ENCODE peak calls at places on chromosome 16, in nine cellular contexts. E is AG04449; N is fibroblast of lung; D is stimulated activated CD8-positive, alpha-beta memory T cell treated with anti-CD3 and anti-CD28 coated beads, Interleukin-4, amount 100 ng/mL, for 4 hours; F is retina; L is EL; C is activated naive CD8-positive, alpha-beta T cell treated with anti-CD3 and anti-CD28 coated beads, Interleukin-2, amount 50 U/mL, for 16 hours; W is GM04504; P is right atrium auricular region. Z is an unnamed sample.

GRCh38 chr16:82924075-82924854 is 297.5 kb downstream of the CDH13 start:
- DNase-seq in P (no peak), E (no peak), C (no peak), W (no peak), N (no peak), D (no peak), F (no peak), L (no peak), Z (no peak)

GRCh38 chr16:14669776-14670175 is 24.3 kb downstream of the PLA2G10 start:
- DNase-seq in W (no peak), E (no peak), L (no peak), D (no peak), N (no peak), P (no peak), C (no peak), F (no peak), Z (peak; percentile 15)

GRCh38 chr16:68768170-68768569 is 31.1 kb downstream of the CDH1 start:
- DNase-seq in L (no peak), F (no peak), D (no peak), C (no peak), W (no peak), N (no peak), P (no peak), E (no peak), Z (no peak)

GRCh38 chr16:1408171-1408837 is 6.2 kb downstream of the UNKL start:
- DNase-seq in F (peak; percentile 96), L (peak; percentile 87), E (peak; percentile 9), C (peak; percentile 93), W (peak; percentile 71), D (peak; percentile 98), P (peak; percentile 95), N (peak; percentile 87), Z (peak; percentile 85)

GRCh38 chr16:11256657-11257130 is 690 bp upstream of the SOCS1 start:
- DNase-seq in W (no peak), N (peak; percentile 55), E (no peak), D (no peak), C (no peak), P (no peak), L (peak; percentile 70), F (peak; percentile 62), Z (peak; percentile 26)

GRCh38 chr16:78196527-78196926 is 97.1 kb downstream of the WWOX start:
- DNase-seq in E (no peak), D (no peak), W (no peak), L (no peak), P (no peak), N (no peak), F (no peak), C (no peak), Z (no peak)

GRCh38 chr16:72612271-72612670 is 435.7 kb downstream of the ZFHX3 start:
- DNase-seq in N (peak; percentile 80), L (no peak), D (no peak), W (no peak), E (no peak), F (no peak), P (no peak), C (no peak), Z (no peak)

GRCh38 chr16:87881327-87882200 is 12.3 kb upstream of the SLC7A5 start:
- DNase-seq in W (no peak), F (peak; percentile 49), N (no peak), P (no peak), L (no peak), E (no peak), C (no peak), D (no peak), Z (no peak)

GRCh38 chr16:2819179-2819938 is 2.3 kb downstream of the PRSS21 start:
- DNase-seq in D (no peak), W (no peak), C (no peak), F (no peak), E (no peak), L (no peak), P (no peak), N (no peak), Z (no peak)

GRCh38 chr16:84514874-84515835 is 10.7 kb upstream of the MEAK7 start:
- DNase-seq in D (peak; percentile 48), P (no peak), C (peak; percentile 51), E (no peak), F (no peak), N (no peak), W (no peak), L (no peak), Z (no peak)

GRCh38 chr16:61858996-61859395 is 177.2 kb downstream of the CDH8 start:
- DNase-seq in C (no peak), D (no peak), P (no peak), W (peak; percentile 20), E (peak; percentile 38), L (peak; percentile 57), F (no peak), N (no peak), Z (no peak)

GRCh38 chr16:11123666-11124065 is 132.3 kb downstream of the SOCS1 start:
- DNase-seq in P (no peak), N (no peak), D (no peak), C (no peak), W (no peak), E (no peak), L (no peak), F (no peak), Z (no peak)

GRCh38 chr16:19884611-19885455 is at the start of gene GPRC5B:
- DNase-seq in N (no peak), L (peak; percentile 39), E (no peak), W (no peak), D (peak; percentile 6), P (no peak), F (peak; percentile 69), C (no peak), Z (peak; percentile 39)

GRCh38 chr16:11405331-11406176 is 60.3 kb downstream of the RMI2 start:
- DNase-seq in F (no peak), E (no peak), P (no peak), C (peak; percentile 15), L (peak; percentile 36), N (peak; percentile 13), D (peak; percentile 13), W (no peak), Z (peak; percentile 77)

GRCh38 chr16:2154533-2155090 is 970 bp upstream of the TRAF7 start:
- DNase-seq in L (no peak), F (no peak), D (no peak), C (no peak), W (no peak), E (no peak), P (no peak), N (peak; percentile 31), Z (no peak)

GRCh38 chr16:50360779-50361178 is 8.0 kb downstream of the BRD7 start:
- DNase-seq in F (no peak), W (no peak), N (no peak), L (no peak), E (no peak), C (no peak), P (no peak), D (no peak), Z (no peak)

GRCh38 chr16:82761236-82761635 is 134.5 kb downstream of the CDH13 start:
- DNase-seq in N (peak; percentile 75), F (no peak), L (peak; percentile 70), W (peak; percentile 60), D (no peak), C (no peak), P (peak; percentile 94), E (no peak), Z (no peak)

GRCh38 chr16:87437327-87437726 is 45.2 kb downstream of the MAP1LC3B start:
- DNase-seq in F (no peak), D (no peak), E (no peak), L (no peak), W (no peak), N (no peak), P (no peak), C (no peak), Z (no peak)

GRCh38 chr16:50303041-50303604 is 36.8 kb downstream of the ADCY7 start:
- DNase-seq in F (no peak), N (peak; percentile 60), L (no peak), C (no peak), P (no peak), E (no peak), D (no peak), W (no peak), Z (no peak)

GRCh38 chr16:86896976-86897375 is 318.6 kb downstream of the FOXL1 start:
- DNase-seq in L (no peak), C (no peak), W (no peak), F (peak; percentile 59), E (no peak), D (no peak), N (no peak), P (no peak), Z (no peak)

GRCh38 chr16:71311553-71312158 is 22.5 kb upstream of the CMTR2 start:
- DNase-seq in C (no peak), L (no peak), E (no peak), W (no peak), F (peak; percentile 78), N (peak; percentile 6), P (no peak), D (no peak), Z (peak; percentile 49)

GRCh38 chr16:47060596-47060995 is 83.1 kb downstream of the NETO2 start:
- DNase-seq in N (no peak), L (no peak), D (no peak), C (no peak), P (no peak), E (no peak), F (no peak), W (no peak), Z (no peak)

GRCh38 chr16:58029410-58029809 is 3.9 kb downstream of the MMP15 start:
- DNase-seq in F (no peak), P (no peak), N (no peak), E (no peak), L (no peak), W (no peak), C (no peak), D (no peak), Z (no peak)

GRCh38 chr16:31810863-31811262 is 62.7 kb upstream of the ZNF267 start:
- DNase-seq in C (no peak), W (no peak), N (no peak), D (no peak), P (no peak), F (no peak), L (no peak), E (no peak), Z (no peak)

GRCh38 chr16:24748242-24748641 is 18.8 kb downstream of the TNRC6A start:
- DNase-seq in C (no peak), N (peak; percentile 94), P (peak; percentile 81), L (peak; percentile 88), F (no peak), D (no peak), E (peak; percentile 71), W (peak; percentile 87), Z (peak; percentile 38)

GRCh38 chr16:74603848-74604247 is 3.1 kb downstream of the GLG1 start:
- DNase-seq in W (no peak), D (no peak), P (no peak), N (peak; percentile 56), E (no peak), L (peak; percentile 52), C (no peak), F (no peak), Z (no peak)

GRCh38 chr16:31382485-31383161 is 10.5 kb upstream of the ITGAD start:
- DNase-seq in D (peak; percentile 26), C (peak; percentile 25), W (peak; percentile 17), P (peak; percentile 62), N (peak; percentile 36), F (peak; percentile 66), E (no peak), L (peak; percentile 51), Z (peak; percentile 70)